ENCODE peak calls at places on chromosomes 5 and 9, in nine cellular contexts. One of them, this sample, is unnamed.

GRCh38 chr5:133347039-133347438 is 265.3 kb downstream of the FSTL4 start:
- DNase-seq in A549: peak; percentile 33
- DNase-seq in myocyte: no peak
- DNase-seq in Peyer's patch: peak; percentile 25
- DNase-seq in AG10803: no peak
- DNase-seq in HS-5: no peak
- DNase-seq in ELR: peak; percentile 15
- DNase-seq in PC-3: no peak
- DNase-seq in small intestine: peak; percentile 15
- DNase-seq in this sample: no peak

GRCh38 chr5:146007270-146007669 is 70.9 kb downstream of the SH3RF2 start:
- DNase-seq in A549: no peak
- DNase-seq in myocyte: peak; percentile 39
- DNase-seq in Peyer's patch: no peak
- DNase-seq in AG10803: peak; percentile 43
- DNase-seq in HS-5: no peak
- DNase-seq in ELR: peak; percentile 42
- DNase-seq in PC-3: peak; percentile 22
- DNase-seq in small intestine: peak; percentile 63
- DNase-seq in this sample: no peak

GRCh38 chr5:101678494-101679193 is 617.4 kb downstream of the SLCO4C1 start:
- DNase-seq in A549: peak; percentile 25
- DNase-seq in myocyte: peak; percentile 74
- DNase-seq in Peyer's patch: no peak
- DNase-seq in AG10803: peak; percentile 44
- DNase-seq in HS-5: peak; percentile 42
- DNase-seq in ELR: peak; percentile 60
- DNase-seq in PC-3: peak; percentile 83
- DNase-seq in small intestine: peak; percentile 50
- DNase-seq in this sample: no peak

GRCh38 chr9:130942084-130942483 is 3.0 kb upstream of the FIBCD1 start:
- DNase-seq in A549: no peak
- DNase-seq in myocyte: no peak
- DNase-seq in Peyer's patch: no peak
- DNase-seq in AG10803: no peak
- DNase-seq in HS-5: no peak
- DNase-seq in ELR: no peak
- DNase-seq in PC-3: no peak
- DNase-seq in small intestine: no peak
- DNase-seq in this sample: no peak

GRCh38 chr5:141935538-141935937 is 11.9 kb downstream of the DELE1 start:
- DNase-seq in A549: no peak
- DNase-seq in myocyte: no peak
- DNase-seq in Peyer's patch: peak; percentile 15
- DNase-seq in AG10803: no peak
- DNase-seq in HS-5: no peak
- DNase-seq in ELR: no peak
- DNase-seq in PC-3: no peak
- DNase-seq in small intestine: no peak
- DNase-seq in this sample: no peak

GRCh38 chr9:93171261-93171660 is 12.7 kb upstream of the WNK2 start:
- DNase-seq in A549: no peak
- DNase-seq in myocyte: no peak
- DNase-seq in Peyer's patch: no peak
- DNase-seq in AG10803: no peak
- DNase-seq in HS-5: no peak
- DNase-seq in ELR: no peak
- DNase-seq in PC-3: no peak
- DNase-seq in small intestine: no peak
- DNase-seq in this sample: no peak

GRCh38 chr5:5678909-5679308 is 256.4 kb downstream of the ICE1 start:
- DNase-seq in A549: no peak
- DNase-seq in myocyte: no peak
- DNase-seq in Peyer's patch: no peak
- DNase-seq in AG10803: no peak
- DNase-seq in HS-5: no peak
- DNase-seq in ELR: no peak
- DNase-seq in PC-3: peak; percentile 19
- DNase-seq in small intestine: no peak
- DNase-seq in this sample: no peak

GRCh38 chr9:14203366-14204056 is 110.4 kb downstream of the NFIB start:
- DNase-seq in A549: no peak
- DNase-seq in myocyte: peak; percentile 28
- DNase-seq in Peyer's patch: peak; percentile 82
- DNase-seq in AG10803: no peak
- DNase-seq in HS-5: no peak
- DNase-seq in ELR: no peak
- DNase-seq in PC-3: no peak
- DNase-seq in small intestine: peak; percentile 83
- DNase-seq in this sample: no peak

GRCh38 chr5:31036407-31036806 is 157.1 kb upstream of the CDH6 start:
- DNase-seq in A549: no peak
- DNase-seq in myocyte: no peak
- DNase-seq in Peyer's patch: no peak
- DNase-seq in AG10803: no peak
- DNase-seq in HS-5: peak; percentile 58
- DNase-seq in ELR: peak; percentile 0
- DNase-seq in PC-3: peak; percentile 73
- DNase-seq in small intestine: no peak
- DNase-seq in this sample: no peak

GRCh38 chr5:181205735-181206401 is 872 bp upstream of the TRIM7 start:
- DNase-seq in A549: no peak
- DNase-seq in myocyte: no peak
- DNase-seq in Peyer's patch: peak; percentile 53
- DNase-seq in AG10803: no peak
- DNase-seq in HS-5: no peak
- DNase-seq in ELR: peak; percentile 33
- DNase-seq in PC-3: no peak
- DNase-seq in small intestine: no peak
- DNase-seq in this sample: no peak

GRCh38 chr9:3585616-3586015 is 59.8 kb upstream of the RFX3 start:
- DNase-seq in A549: no peak
- DNase-seq in myocyte: no peak
- DNase-seq in Peyer's patch: no peak
- DNase-seq in AG10803: no peak
- DNase-seq in HS-5: no peak
- DNase-seq in ELR: no peak
- DNase-seq in PC-3: no peak
- DNase-seq in small intestine: no peak
- DNase-seq in this sample: no peak

GRCh38 chr9:4206718-4207117 is 93.2 kb downstream of the GLIS3 start:
- DNase-seq in A549: no peak
- DNase-seq in myocyte: no peak
- DNase-seq in Peyer's patch: no peak
- DNase-seq in AG10803: no peak
- DNase-seq in HS-5: no peak
- DNase-seq in ELR: no peak
- DNase-seq in PC-3: no peak
- DNase-seq in small intestine: no peak
- DNase-seq in this sample: no peak

GRCh38 chr5:173819521-173819920 is 68.6 kb upstream of the CPEB4 start:
- DNase-seq in A549: no peak
- DNase-seq in myocyte: no peak
- DNase-seq in Peyer's patch: no peak
- DNase-seq in AG10803: no peak
- DNase-seq in HS-5: no peak
- DNase-seq in ELR: no peak
- DNase-seq in PC-3: no peak
- DNase-seq in small intestine: no peak
- DNase-seq in this sample: no peak

GRCh38 chr5:73899055-73899454 is 273.1 kb downstream of the ARHGEF28 start:
- DNase-seq in A549: no peak
- DNase-seq in myocyte: peak; percentile 72
- DNase-seq in Peyer's patch: no peak
- DNase-seq in AG10803: no peak
- DNase-seq in HS-5: no peak
- DNase-seq in ELR: no peak
- DNase-seq in PC-3: no peak
- DNase-seq in small intestine: no peak
- DNase-seq in this sample: no peak

GRCh38 chr9:24504521-24504920 is 41.2 kb downstream of the IZUMO3 start:
- DNase-seq in A549: no peak
- DNase-seq in myocyte: no peak
- DNase-seq in Peyer's patch: no peak
- DNase-seq in AG10803: no peak
- DNase-seq in HS-5: no peak
- DNase-seq in ELR: no peak
- DNase-seq in PC-3: no peak
- DNase-seq in small intestine: no peak
- DNase-seq in this sample: no peak

GRCh38 chr5:170648546-170648945 is 135.0 kb upstream of the GABRP start:
- DNase-seq in A549: no peak
- DNase-seq in myocyte: no peak
- DNase-seq in Peyer's patch: no peak
- DNase-seq in AG10803: no peak
- DNase-seq in HS-5: peak; percentile 53
- DNase-seq in ELR: peak; percentile 68
- DNase-seq in PC-3: no peak
- DNase-seq in small intestine: no peak
- DNase-seq in this sample: no peak

GRCh38 chr5:52875827-52876226 is 88.1 kb downstream of the ITGA1 start:
- DNase-seq in A549: no peak
- DNase-seq in myocyte: no peak
- DNase-seq in Peyer's patch: no peak
- DNase-seq in AG10803: no peak
- DNase-seq in HS-5: no peak
- DNase-seq in ELR: no peak
- DNase-seq in PC-3: no peak
- DNase-seq in small intestine: no peak
- DNase-seq in this sample: no peak

GRCh38 chr9:13139641-13140171 is 139.8 kb downstream of the MPDZ start:
- DNase-seq in A549: no peak
- DNase-seq in myocyte: peak; percentile 60
- DNase-seq in Peyer's patch: no peak
- DNase-seq in AG10803: peak; percentile 87
- DNase-seq in HS-5: peak; percentile 78
- DNase-seq in ELR: peak; percentile 87
- DNase-seq in PC-3: peak; percentile 82
- DNase-seq in small intestine: no peak
- DNase-seq in this sample: no peak

GRCh38 chr9:126403451-126403850 is 76.8 kb downstream of the MVB12B start:
- DNase-seq in A549: no peak
- DNase-seq in myocyte: no peak
- DNase-seq in Peyer's patch: no peak
- DNase-seq in AG10803: peak; percentile 68
- DNase-seq in HS-5: no peak
- DNase-seq in ELR: no peak
- DNase-seq in PC-3: no peak
- DNase-seq in small intestine: no peak
- DNase-seq in this sample: no peak